ENCODE peak calls at places on chromosome 16, in seven cellular contexts. One of them, this sample, is unnamed.

GRCh38 chr16:16063685-16064084 is 114.3 kb downstream of the ABCC1 start:
- DNase-seq in Caco-2: no peak
- DNase-seq in uterus: no peak
- DNase-seq in brain microvascular endothelial cell: no peak
- DNase-seq in lower leg skin: no peak
- DNase-seq in astrocyte: no peak
- DNase-seq in neural progenitor cell: no peak
- DNase-seq in this sample: no peak

GRCh38 chr16:66537236-66537635 is 12.7 kb downstream of the TK2 start:
- DNase-seq in Caco-2: no peak
- DNase-seq in uterus: no peak
- DNase-seq in brain microvascular endothelial cell: no peak
- DNase-seq in lower leg skin: no peak
- DNase-seq in astrocyte: no peak
- DNase-seq in neural progenitor cell: no peak
- DNase-seq in this sample: no peak

GRCh38 chr16:84838383-84838948 is 18.7 kb downstream of the CRISPLD2 start:
- DNase-seq in Caco-2: no peak
- DNase-seq in uterus: no peak
- DNase-seq in brain microvascular endothelial cell: no peak
- DNase-seq in lower leg skin: no peak
- DNase-seq in astrocyte: peak
- DNase-seq in neural progenitor cell: no peak
- DNase-seq in this sample: no peak

GRCh38 chr16:85312642-85313540 is 200.6 kb upstream of the CIBAR2 start:
- DNase-seq in Caco-2: no peak
- DNase-seq in uterus: no peak
- DNase-seq in brain microvascular endothelial cell: no peak
- DNase-seq in lower leg skin: no peak
- DNase-seq in astrocyte: no peak
- DNase-seq in neural progenitor cell: peak
- DNase-seq in this sample: no peak

GRCh38 chr16:85163278-85164112 is 51.2 kb upstream of the CIBAR2 start:
- DNase-seq in Caco-2: no peak
- DNase-seq in uterus: no peak
- DNase-seq in brain microvascular endothelial cell: no peak
- DNase-seq in lower leg skin: no peak
- DNase-seq in astrocyte: no peak
- DNase-seq in neural progenitor cell: no peak
- DNase-seq in this sample: no peak

GRCh38 chr16:58426095-58426494 is 33.8 kb downstream of the GINS3 start:
- DNase-seq in Caco-2: no peak
- DNase-seq in uterus: no peak
- DNase-seq in brain microvascular endothelial cell: no peak
- DNase-seq in lower leg skin: no peak
- DNase-seq in astrocyte: no peak
- DNase-seq in neural progenitor cell: no peak
- DNase-seq in this sample: no peak

GRCh38 chr16:726438-727290 is at the start of the genes CCDC78 and HAGHL:
- DNase-seq in Caco-2: peak
- DNase-seq in uterus: no peak
- DNase-seq in brain microvascular endothelial cell: no peak
- DNase-seq in lower leg skin: no peak
- DNase-seq in astrocyte: no peak
- DNase-seq in neural progenitor cell: peak
- DNase-seq in this sample: peak

GRCh38 chr16:49513040-49513439 is 139.4 kb downstream of the C16orf78 start:
- DNase-seq in Caco-2: peak
- DNase-seq in uterus: no peak
- DNase-seq in brain microvascular endothelial cell: no peak
- DNase-seq in lower leg skin: no peak
- DNase-seq in astrocyte: no peak
- DNase-seq in neural progenitor cell: peak
- DNase-seq in this sample: peak

GRCh38 chr16:28837672-28838557 is 8.2 kb downstream of the TUFM start:
- DNase-seq in Caco-2: no peak
- DNase-seq in uterus: no peak
- DNase-seq in brain microvascular endothelial cell: no peak
- DNase-seq in lower leg skin: no peak
- DNase-seq in astrocyte: no peak
- DNase-seq in neural progenitor cell: no peak
- DNase-seq in this sample: no peak

GRCh38 chr16:49492090-49492801 is 118.6 kb downstream of the C16orf78 start:
- DNase-seq in Caco-2: peak
- DNase-seq in uterus: peak
- DNase-seq in brain microvascular endothelial cell: no peak
- DNase-seq in lower leg skin: no peak
- DNase-seq in astrocyte: no peak
- DNase-seq in neural progenitor cell: peak
- DNase-seq in this sample: peak

GRCh38 chr16:2530629-2531318 is 434 bp downstream of the CEMP1 start:
- DNase-seq in Caco-2: no peak
- DNase-seq in uterus: peak
- DNase-seq in brain microvascular endothelial cell: no peak
- DNase-seq in lower leg skin: no peak
- DNase-seq in astrocyte: no peak
- DNase-seq in neural progenitor cell: no peak
- DNase-seq in this sample: no peak

GRCh38 chr16:912684-913613 is 57.8 kb downstream of the LMF1 start:
- DNase-seq in Caco-2: no peak
- DNase-seq in uterus: no peak
- DNase-seq in brain microvascular endothelial cell: no peak
- DNase-seq in lower leg skin: no peak
- DNase-seq in astrocyte: no peak
- DNase-seq in neural progenitor cell: peak
- DNase-seq in this sample: no peak

GRCh38 chr16:61382435-61382834 is 653.8 kb downstream of the CDH8 start:
- DNase-seq in Caco-2: no peak
- DNase-seq in uterus: no peak
- DNase-seq in brain microvascular endothelial cell: no peak
- DNase-seq in lower leg skin: no peak
- DNase-seq in astrocyte: no peak
- DNase-seq in neural progenitor cell: peak
- DNase-seq in this sample: no peak

GRCh38 chr16:68234188-68235104 is 1.5 kb downstream of the ESRP2 start:
- DNase-seq in Caco-2: peak
- DNase-seq in uterus: peak
- DNase-seq in brain microvascular endothelial cell: no peak
- DNase-seq in lower leg skin: peak
- DNase-seq in astrocyte: no peak
- DNase-seq in neural progenitor cell: no peak
- DNase-seq in this sample: no peak

GRCh38 chr16:67430504-67431076 is 331 bp upstream of the HSD11B2 start:
- DNase-seq in Caco-2: peak
- DNase-seq in uterus: peak
- DNase-seq in brain microvascular endothelial cell: no peak
- DNase-seq in lower leg skin: no peak
- DNase-seq in astrocyte: no peak
- DNase-seq in neural progenitor cell: peak
- DNase-seq in this sample: no peak

GRCh38 chr16:25045696-25046381 is 30.7 kb upstream of the ARHGAP17 start:
- DNase-seq in Caco-2: no peak
- DNase-seq in uterus: no peak
- DNase-seq in brain microvascular endothelial cell: peak
- DNase-seq in lower leg skin: no peak
- DNase-seq in astrocyte: peak
- DNase-seq in neural progenitor cell: no peak
- DNase-seq in this sample: peak

GRCh38 chr16:11328172-11329079 is 16.8 kb upstream of the RMI2 start:
- DNase-seq in Caco-2: peak
- DNase-seq in uterus: peak
- DNase-seq in brain microvascular endothelial cell: peak
- DNase-seq in lower leg skin: peak
- DNase-seq in astrocyte: peak
- DNase-seq in neural progenitor cell: peak
- DNase-seq in this sample: peak
- H3K4me3 ChIP-seq in Caco-2: no peak
- H3K4me3 ChIP-seq in uterus: no peak
- H3K4me3 ChIP-seq in brain microvascular endothelial cell: peak
- H3K4me3 ChIP-seq in lower leg skin: no peak
- H3K4me3 ChIP-seq in astrocyte: peak
- H3K4me3 ChIP-seq in neural progenitor cell: no peak
- H3K4me3 ChIP-seq in this sample: no peak

DNA sequence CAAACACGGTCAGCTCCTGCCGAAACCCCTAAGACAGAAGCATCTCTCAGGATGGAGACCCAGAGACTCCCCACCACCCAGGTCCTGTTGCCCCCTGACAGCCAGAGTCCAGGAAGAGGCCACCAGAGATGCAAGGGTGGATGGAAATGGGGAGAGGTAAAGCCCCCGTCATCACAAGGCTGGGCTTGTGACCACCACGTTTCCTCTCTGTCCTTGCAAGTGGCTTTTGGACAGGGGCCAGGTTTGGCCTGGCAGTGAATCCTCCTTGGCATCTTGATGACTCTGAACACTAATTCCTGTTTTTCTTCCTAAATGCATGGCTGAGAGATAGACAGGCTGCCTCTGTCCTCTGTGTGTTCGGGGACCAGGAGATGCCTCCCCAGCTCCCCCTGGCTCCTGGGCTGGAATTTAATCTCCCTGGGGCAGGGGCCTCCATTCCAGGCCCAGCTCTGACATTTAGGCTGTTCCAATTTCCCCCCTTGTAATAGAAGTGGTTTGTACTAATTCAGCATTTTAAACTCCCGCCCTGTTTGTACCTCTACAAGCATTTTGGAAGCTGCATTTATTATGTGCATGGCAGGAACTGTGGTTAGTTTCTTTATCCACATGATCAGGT is 116.2 kb upstream of the IRX6 start:
- DNase-seq in Caco-2: no peak
- DNase-seq in uterus: no peak
- DNase-seq in brain microvascular endothelial cell: no peak
- DNase-seq in lower leg skin: no peak
- DNase-seq in astrocyte: no peak
- DNase-seq in neural progenitor cell: no peak
- DNase-seq in this sample: no peak
- TF ChIP-seq CTCF in Caco-2: no peak
- TF ChIP-seq CTCF in uterus: no peak
- TF ChIP-seq CTCF in brain microvascular endothelial cell: no peak
- TF ChIP-seq CTCF in lower leg skin: no peak
- TF ChIP-seq CTCF in astrocyte: no peak
- TF ChIP-seq CTCF in neural progenitor cell: peak
- TF ChIP-seq CTCF in this sample: no peak

GRCh38 chr16:19886061-19886792 is 1.6 kb upstream of the GPRC5B start:
- DNase-seq in Caco-2: peak
- DNase-seq in uterus: peak
- DNase-seq in brain microvascular endothelial cell: peak
- DNase-seq in lower leg skin: peak
- DNase-seq in astrocyte: peak
- DNase-seq in neural progenitor cell: peak
- DNase-seq in this sample: peak
- H3K4me3 ChIP-seq in Caco-2: no peak
- H3K4me3 ChIP-seq in uterus: peak
- H3K4me3 ChIP-seq in brain microvascular endothelial cell: peak
- H3K4me3 ChIP-seq in lower leg skin: no peak
- H3K4me3 ChIP-seq in astrocyte: peak
- H3K4me3 ChIP-seq in neural progenitor cell: no peak
- H3K4me3 ChIP-seq in this sample: no peak

GRCh38 chr16:56424404-56424765 is 960 bp downstream of the AMFR start:
- DNase-seq in Caco-2: peak
- DNase-seq in uterus: no peak
- DNase-seq in brain microvascular endothelial cell: no peak
- DNase-seq in lower leg skin: no peak
- DNase-seq in astrocyte: no peak
- DNase-seq in neural progenitor cell: no peak
- DNase-seq in this sample: no peak

GRCh38 chr16:56423584-56424403 is 1.6 kb downstream of the AMFR start:
- DNase-seq in Caco-2: no peak
- DNase-seq in uterus: no peak
- DNase-seq in brain microvascular endothelial cell: no peak
- DNase-seq in lower leg skin: no peak
- DNase-seq in astrocyte: no peak
- DNase-seq in neural progenitor cell: no peak
- DNase-seq in this sample: no peak

GRCh38 chr16:56426585-56426984 is 1.2 kb upstream of the AMFR start:
- DNase-seq in Caco-2: no peak
- DNase-seq in uterus: no peak
- DNase-seq in brain microvascular endothelial cell: no peak
- DNase-seq in lower leg skin: no peak
- DNase-seq in astrocyte: no peak
- DNase-seq in neural progenitor cell: no peak
- DNase-seq in this sample: no peak

GRCh38 chr16:56424791-56425438 is 430 bp downstream of the AMFR start:
- DNase-seq in Caco-2: no peak
- DNase-seq in uterus: peak
- DNase-seq in brain microvascular endothelial cell: no peak
- DNase-seq in lower leg skin: no peak
- DNase-seq in astrocyte: no peak
- DNase-seq in neural progenitor cell: no peak
- DNase-seq in this sample: peak

DNA sequence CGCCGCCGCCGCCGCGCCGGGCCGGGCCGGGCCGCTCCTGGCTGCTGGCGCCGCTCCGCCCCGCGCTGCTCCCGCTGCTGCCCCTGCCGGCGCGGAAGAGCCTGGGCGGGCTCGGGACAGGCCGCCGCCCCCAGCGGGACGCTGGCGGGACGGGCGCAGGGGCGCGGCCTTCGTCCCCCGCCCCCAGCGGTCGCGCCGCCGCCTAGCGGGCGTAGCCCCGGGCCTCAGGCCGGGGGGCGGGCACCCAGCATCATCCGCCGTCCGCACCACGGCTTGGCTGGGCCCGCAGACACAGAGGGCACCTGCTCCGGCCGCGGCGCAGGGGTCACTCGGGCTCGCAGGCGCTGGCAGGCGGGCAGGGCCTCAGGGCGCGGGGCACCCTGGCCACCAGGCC is at the start of gene AMFR:
- DNase-seq in Caco-2: peak
- DNase-seq in uterus: peak
- DNase-seq in brain microvascular endothelial cell: no peak
- DNase-seq in lower leg skin: no peak
- DNase-seq in astrocyte: peak
- DNase-seq in neural progenitor cell: peak
- DNase-seq in this sample: peak
- TF ChIP-seq CTCF in Caco-2: peak
- TF ChIP-seq CTCF in uterus: peak
- TF ChIP-seq CTCF in brain microvascular endothelial cell: peak
- TF ChIP-seq CTCF in lower leg skin: no peak
- TF ChIP-seq CTCF in astrocyte: no peak
- TF ChIP-seq CTCF in neural progenitor cell: peak
- TF ChIP-seq CTCF in this sample: peak

GRCh38 chr16:23141033-23141432 is 8.2 kb downstream of the USP31 start:
- DNase-seq in Caco-2: no peak
- DNase-seq in uterus: no peak
- DNase-seq in brain microvascular endothelial cell: no peak
- DNase-seq in lower leg skin: no peak
- DNase-seq in astrocyte: no peak
- DNase-seq in neural progenitor cell: no peak
- DNase-seq in this sample: no peak

GRCh38 chr16:23141959-23142740 is 7.1 kb downstream of the USP31 start:
- DNase-seq in Caco-2: no peak
- DNase-seq in uterus: no peak
- DNase-seq in brain microvascular endothelial cell: no peak
- DNase-seq in lower leg skin: peak
- DNase-seq in astrocyte: no peak
- DNase-seq in neural progenitor cell: no peak
- DNase-seq in this sample: no peak

GRCh38 chr16:23141500-23141899 is 7.8 kb downstream of the USP31 start:
- DNase-seq in Caco-2: no peak
- DNase-seq in uterus: no peak
- DNase-seq in brain microvascular endothelial cell: no peak
- DNase-seq in lower leg skin: no peak
- DNase-seq in astrocyte: no peak
- DNase-seq in neural progenitor cell: no peak
- DNase-seq in this sample: no peak

GRCh38 chr16:23137818-23138217 is 11.4 kb downstream of the USP31 start:
- DNase-seq in Caco-2: no peak
- DNase-seq in uterus: no peak
- DNase-seq in brain microvascular endothelial cell: no peak
- DNase-seq in lower leg skin: no peak
- DNase-seq in astrocyte: no peak
- DNase-seq in neural progenitor cell: no peak
- DNase-seq in this sample: no peak

GRCh38 chr16:23140082-23140481 is 9.2 kb downstream of the USP31 start:
- DNase-seq in Caco-2: no peak
- DNase-seq in uterus: no peak
- DNase-seq in brain microvascular endothelial cell: no peak
- DNase-seq in lower leg skin: no peak
- DNase-seq in astrocyte: no peak
- DNase-seq in neural progenitor cell: no peak
- DNase-seq in this sample: no peak
- H3K4me3 ChIP-seq in Caco-2: no peak
- H3K4me3 ChIP-seq in uterus: no peak
- H3K4me3 ChIP-seq in brain microvascular endothelial cell: no peak
- H3K4me3 ChIP-seq in lower leg skin: no peak
- H3K4me3 ChIP-seq in astrocyte: no peak
- H3K4me3 ChIP-seq in neural progenitor cell: no peak
- H3K4me3 ChIP-seq in this sample: no peak

This sample was measured in cardiac fibroblast.